ENCODE peak calls at places on chromosome 14, in eight cellular contexts. One of them, this sample, is unnamed.

GRCh38 chr14:98114122-98114895 is 1157.7 kb downstream of the BCL11B start:
- DNase-seq in OCI-LY7: no peak
- DNase-seq in neural progenitor cell: peak
- DNase-seq in CD8-positive, alpha-beta T cell: no peak
- DNase-seq in BE2C: no peak
- DNase-seq in A673: no peak
- DNase-seq in PC-3: peak
- DNase-seq in heart left ventricle: no peak
- DNase-seq in this sample: no peak

GRCh38 chr14:92560106-92560865 is 46.7 kb downstream of the RIN3 start:
- DNase-seq in OCI-LY7: no peak
- DNase-seq in neural progenitor cell: no peak
- DNase-seq in CD8-positive, alpha-beta T cell: no peak
- DNase-seq in BE2C: no peak
- DNase-seq in A673: no peak
- DNase-seq in PC-3: no peak
- DNase-seq in heart left ventricle: no peak
- DNase-seq in this sample: no peak

GRCh38 chr14:94373708-94374107 is 14.7 kb downstream of the SERPINA1 start:
- DNase-seq in OCI-LY7: no peak
- DNase-seq in neural progenitor cell: no peak
- DNase-seq in CD8-positive, alpha-beta T cell: no peak
- DNase-seq in BE2C: no peak
- DNase-seq in A673: no peak
- DNase-seq in PC-3: peak
- DNase-seq in heart left ventricle: no peak
- DNase-seq in this sample: peak

GRCh38 chr14:103198429-103199140 is 75.3 kb downstream of the TNFAIP2 start:
- DNase-seq in OCI-LY7: no peak
- DNase-seq in neural progenitor cell: no peak
- DNase-seq in CD8-positive, alpha-beta T cell: no peak
- DNase-seq in BE2C: no peak
- DNase-seq in A673: no peak
- DNase-seq in PC-3: peak
- DNase-seq in heart left ventricle: no peak
- DNase-seq in this sample: peak

GRCh38 chr14:70897475-70897874 is 9.8 kb upstream of the PCNX1 start:
- DNase-seq in OCI-LY7: no peak
- DNase-seq in neural progenitor cell: no peak
- DNase-seq in CD8-positive, alpha-beta T cell: no peak
- DNase-seq in BE2C: no peak
- DNase-seq in A673: no peak
- DNase-seq in PC-3: no peak
- DNase-seq in heart left ventricle: no peak
- DNase-seq in this sample: no peak

GRCh38 chr14:51491036-51491545 is 160.6 kb upstream of the FRMD6 start:
- DNase-seq in OCI-LY7: no peak
- DNase-seq in neural progenitor cell: no peak
- DNase-seq in CD8-positive, alpha-beta T cell: no peak
- DNase-seq in BE2C: no peak
- DNase-seq in A673: no peak
- DNase-seq in PC-3: no peak
- DNase-seq in heart left ventricle: no peak
- DNase-seq in this sample: no peak

GRCh38 chr14:94173471-94173884 is 644 bp upstream of the PPP4R4 start:
- DNase-seq in OCI-LY7: no peak
- DNase-seq in neural progenitor cell: no peak
- DNase-seq in CD8-positive, alpha-beta T cell: peak
- DNase-seq in BE2C: no peak
- DNase-seq in A673: peak
- DNase-seq in PC-3: no peak
- DNase-seq in heart left ventricle: no peak
- DNase-seq in this sample: no peak

GRCh38 chr14:30630248-30630647 is 8.1 kb downstream of the SCFD1 start:
- DNase-seq in OCI-LY7: no peak
- DNase-seq in neural progenitor cell: no peak
- DNase-seq in CD8-positive, alpha-beta T cell: no peak
- DNase-seq in BE2C: no peak
- DNase-seq in A673: no peak
- DNase-seq in PC-3: no peak
- DNase-seq in heart left ventricle: no peak
- DNase-seq in this sample: no peak

GRCh38 chr14:64556526-64556925 is 6.8 kb downstream of the PPP1R36 start:
- DNase-seq in OCI-LY7: no peak
- DNase-seq in neural progenitor cell: no peak
- DNase-seq in CD8-positive, alpha-beta T cell: no peak
- DNase-seq in BE2C: no peak
- DNase-seq in A673: peak
- DNase-seq in PC-3: peak
- DNase-seq in heart left ventricle: no peak
- DNase-seq in this sample: no peak

GRCh38 chr14:49962616-49963015 is 69.7 kb downstream of the ARF6 start:
- DNase-seq in OCI-LY7: peak
- DNase-seq in neural progenitor cell: no peak
- DNase-seq in CD8-positive, alpha-beta T cell: no peak
- DNase-seq in BE2C: no peak
- DNase-seq in A673: no peak
- DNase-seq in PC-3: peak
- DNase-seq in heart left ventricle: no peak
- DNase-seq in this sample: no peak

GRCh38 chr14:87041290-87042020 is 951.5 kb downstream of the GALC start:
- DNase-seq in OCI-LY7: peak
- DNase-seq in neural progenitor cell: no peak
- DNase-seq in CD8-positive, alpha-beta T cell: no peak
- DNase-seq in BE2C: no peak
- DNase-seq in A673: no peak
- DNase-seq in PC-3: no peak
- DNase-seq in heart left ventricle: no peak
- DNase-seq in this sample: no peak

GRCh38 chr14:33943081-33943480 is 7.8 kb downstream of the EGLN3 start:
- DNase-seq in OCI-LY7: no peak
- DNase-seq in neural progenitor cell: no peak
- DNase-seq in CD8-positive, alpha-beta T cell: no peak
- DNase-seq in BE2C: peak
- DNase-seq in A673: peak
- DNase-seq in PC-3: no peak
- DNase-seq in heart left ventricle: no peak
- DNase-seq in this sample: no peak

GRCh38 chr14:63186453-63186852 is 17.8 kb upstream of the RHOJ start:
- DNase-seq in OCI-LY7: no peak
- DNase-seq in neural progenitor cell: no peak
- DNase-seq in CD8-positive, alpha-beta T cell: no peak
- DNase-seq in BE2C: no peak
- DNase-seq in A673: no peak
- DNase-seq in PC-3: peak
- DNase-seq in heart left ventricle: no peak
- DNase-seq in this sample: no peak

GRCh38 chr14:52961060-52961639 is 10.3 kb upstream of the FERMT2 start:
- DNase-seq in OCI-LY7: peak
- DNase-seq in neural progenitor cell: peak
- DNase-seq in CD8-positive, alpha-beta T cell: peak
- DNase-seq in BE2C: peak
- DNase-seq in A673: peak
- DNase-seq in PC-3: peak
- DNase-seq in heart left ventricle: peak
- DNase-seq in this sample: peak

GRCh38 chr14:23573384-23573783 is 5.2 kb downstream of the JPH4 start:
- DNase-seq in OCI-LY7: no peak
- DNase-seq in neural progenitor cell: no peak
- DNase-seq in CD8-positive, alpha-beta T cell: no peak
- DNase-seq in BE2C: no peak
- DNase-seq in A673: no peak
- DNase-seq in PC-3: no peak
- DNase-seq in heart left ventricle: no peak
- DNase-seq in this sample: peak

GRCh38 chr14:101980700-101981099 is 16.3 kb downstream of the DYNC1H1 start:
- DNase-seq in OCI-LY7: peak
- DNase-seq in neural progenitor cell: no peak
- DNase-seq in CD8-positive, alpha-beta T cell: no peak
- DNase-seq in BE2C: no peak
- DNase-seq in A673: peak
- DNase-seq in PC-3: peak
- DNase-seq in heart left ventricle: no peak
- DNase-seq in this sample: peak

GRCh38 chr14:22448905-22449611 is 140.0 kb downstream of the DAD1 start:
- DNase-seq in OCI-LY7: peak
- DNase-seq in neural progenitor cell: no peak
- DNase-seq in CD8-positive, alpha-beta T cell: no peak
- DNase-seq in BE2C: no peak
- DNase-seq in A673: no peak
- DNase-seq in PC-3: peak
- DNase-seq in heart left ventricle: no peak
- DNase-seq in this sample: no peak

GRCh38 chr14:68576496-68577244 is 216.2 kb downstream of the ZFP36L1 start:
- DNase-seq in OCI-LY7: no peak
- DNase-seq in neural progenitor cell: no peak
- DNase-seq in CD8-positive, alpha-beta T cell: no peak
- DNase-seq in BE2C: no peak
- DNase-seq in A673: no peak
- DNase-seq in PC-3: peak
- DNase-seq in heart left ventricle: no peak
- DNase-seq in this sample: no peak

GRCh38 chr14:99234982-99235491 is 37.0 kb downstream of the BCL11B start:
- DNase-seq in OCI-LY7: no peak
- DNase-seq in neural progenitor cell: peak
- DNase-seq in CD8-positive, alpha-beta T cell: peak
- DNase-seq in BE2C: no peak
- DNase-seq in A673: peak
- DNase-seq in PC-3: no peak
- DNase-seq in heart left ventricle: no peak
- DNase-seq in this sample: no peak

GRCh38 chr14:24130717-24131548 is 474 bp downstream of the FITM1 start:
- DNase-seq in OCI-LY7: no peak
- DNase-seq in neural progenitor cell: no peak
- DNase-seq in CD8-positive, alpha-beta T cell: no peak
- DNase-seq in BE2C: no peak
- DNase-seq in A673: no peak
- DNase-seq in PC-3: no peak
- DNase-seq in heart left ventricle: peak
- DNase-seq in this sample: no peak

GRCh38 chr14:76328457-76329137 is 47.3 kb upstream of the ESRRB start:
- DNase-seq in OCI-LY7: no peak
- DNase-seq in neural progenitor cell: no peak
- DNase-seq in CD8-positive, alpha-beta T cell: no peak
- DNase-seq in BE2C: no peak
- DNase-seq in A673: no peak
- DNase-seq in PC-3: no peak
- DNase-seq in heart left ventricle: no peak
- DNase-seq in this sample: peak

GRCh38 chr14:74941676-74942097 is 13.7 kb downstream of the PGF start:
- DNase-seq in OCI-LY7: peak
- DNase-seq in neural progenitor cell: no peak
- DNase-seq in CD8-positive, alpha-beta T cell: peak
- DNase-seq in BE2C: no peak
- DNase-seq in A673: peak
- DNase-seq in PC-3: no peak
- DNase-seq in heart left ventricle: peak
- DNase-seq in this sample: peak
- H3K4me3 ChIP-seq in OCI-LY7: peak
- H3K4me3 ChIP-seq in neural progenitor cell: no peak
- H3K4me3 ChIP-seq in CD8-positive, alpha-beta T cell: peak
- H3K4me3 ChIP-seq in BE2C: no peak
- H3K4me3 ChIP-seq in A673: no peak
- H3K4me3 ChIP-seq in PC-3: no peak
- H3K4me3 ChIP-seq in heart left ventricle: no peak
- H3K4me3 ChIP-seq in this sample: no peak

DNA sequence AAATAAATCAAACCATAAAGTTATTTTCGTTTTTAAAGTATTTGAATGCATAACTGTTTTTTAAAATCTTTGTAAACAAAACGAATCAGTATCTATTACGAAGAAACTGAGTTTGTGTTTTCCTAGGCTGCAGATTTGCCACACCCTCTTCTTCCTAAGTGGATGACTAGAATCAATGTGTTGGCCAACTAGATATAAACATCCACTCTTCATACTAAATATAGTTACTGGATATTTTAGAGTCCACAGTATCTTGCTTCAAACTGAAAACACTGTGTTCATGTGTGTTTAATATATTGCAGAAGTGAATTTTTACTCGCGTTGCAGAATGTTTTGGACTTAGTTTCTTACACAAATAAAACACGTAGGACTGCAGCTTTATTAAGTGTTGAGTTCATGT is 63.2 kb downstream of the KLHL28 start:
- DNase-seq in OCI-LY7: no peak
- DNase-seq in neural progenitor cell: no peak
- DNase-seq in CD8-positive, alpha-beta T cell: no peak
- DNase-seq in BE2C: no peak
- DNase-seq in A673: no peak
- DNase-seq in PC-3: peak
- DNase-seq in heart left ventricle: no peak
- DNase-seq in this sample: no peak
- H3K4me3 ChIP-seq in OCI-LY7: no peak
- H3K4me3 ChIP-seq in neural progenitor cell: peak
- H3K4me3 ChIP-seq in CD8-positive, alpha-beta T cell: no peak
- H3K4me3 ChIP-seq in BE2C: no peak
- H3K4me3 ChIP-seq in A673: peak
- H3K4me3 ChIP-seq in PC-3: peak
- H3K4me3 ChIP-seq in heart left ventricle: peak
- H3K4me3 ChIP-seq in this sample: peak

GRCh38 chr14:60331201-60332045 is 82.4 kb downstream of the PPM1A start:
- DNase-seq in OCI-LY7: peak
- DNase-seq in neural progenitor cell: peak
- DNase-seq in CD8-positive, alpha-beta T cell: peak
- DNase-seq in BE2C: peak
- DNase-seq in A673: peak
- DNase-seq in PC-3: peak
- DNase-seq in heart left ventricle: peak
- DNase-seq in this sample: no peak
- H3K4me3 ChIP-seq in OCI-LY7: peak
- H3K4me3 ChIP-seq in neural progenitor cell: peak
- H3K4me3 ChIP-seq in CD8-positive, alpha-beta T cell: peak
- H3K4me3 ChIP-seq in BE2C: peak
- H3K4me3 ChIP-seq in A673: no peak
- H3K4me3 ChIP-seq in PC-3: peak
- H3K4me3 ChIP-seq in heart left ventricle: peak
- H3K4me3 ChIP-seq in this sample: peak

GRCh38 chr14:55285048-55285652 is 13.9 kb downstream of the FBXO34 start:
- DNase-seq in OCI-LY7: no peak
- DNase-seq in neural progenitor cell: no peak
- DNase-seq in CD8-positive, alpha-beta T cell: no peak
- DNase-seq in BE2C: no peak
- DNase-seq in A673: no peak
- DNase-seq in PC-3: no peak
- DNase-seq in heart left ventricle: no peak
- DNase-seq in this sample: no peak

GRCh38 chr14:55291480-55292081 is 20.4 kb downstream of the FBXO34 start:
- DNase-seq in OCI-LY7: no peak
- DNase-seq in neural progenitor cell: no peak
- DNase-seq in CD8-positive, alpha-beta T cell: no peak
- DNase-seq in BE2C: no peak
- DNase-seq in A673: no peak
- DNase-seq in PC-3: no peak
- DNase-seq in heart left ventricle: no peak
- DNase-seq in this sample: no peak

DNA sequence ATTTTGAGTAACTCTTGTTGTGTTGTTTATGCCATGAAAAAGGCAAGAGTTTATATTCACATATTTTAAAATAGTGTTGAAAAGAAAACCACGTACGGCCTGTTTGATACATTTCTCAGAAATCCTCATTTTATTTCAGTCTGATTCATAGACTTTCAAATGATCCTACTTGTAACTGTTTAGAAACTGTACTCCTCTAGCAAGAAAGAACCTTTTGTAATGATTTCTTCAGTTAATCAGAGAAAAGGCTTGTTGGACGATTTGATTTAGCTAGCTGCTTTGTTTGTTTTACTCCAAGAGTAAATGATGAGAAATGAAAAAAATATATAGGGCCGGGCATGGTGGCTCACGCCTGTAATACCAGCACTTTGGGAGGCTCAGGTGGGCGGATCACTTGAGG is 17.2 kb downstream of the FBXO34 start:
- DNase-seq in OCI-LY7: no peak
- DNase-seq in neural progenitor cell: no peak
- DNase-seq in CD8-positive, alpha-beta T cell: no peak
- DNase-seq in BE2C: no peak
- DNase-seq in A673: no peak
- DNase-seq in PC-3: peak
- DNase-seq in heart left ventricle: no peak
- DNase-seq in this sample: no peak
- H3K4me3 ChIP-seq in OCI-LY7: no peak
- H3K4me3 ChIP-seq in neural progenitor cell: no peak
- H3K4me3 ChIP-seq in CD8-positive, alpha-beta T cell: no peak
- H3K4me3 ChIP-seq in BE2C: no peak
- H3K4me3 ChIP-seq in A673: no peak
- H3K4me3 ChIP-seq in PC-3: no peak
- H3K4me3 ChIP-seq in heart left ventricle: no peak
- H3K4me3 ChIP-seq in this sample: no peak